ENCODE peak calls at places on chromosomes 16 and 17, in five cellular contexts. I, U, Y, W and T are unnamed samples.

GRCh38 chr17:51997723-51998122 is 160.8 kb downstream of the CA10 start:
- DNase-seq in I (no peak), U (no peak), Y (no peak), W (no peak), T (no peak)

GRCh38 chr16:68000024-68000423 is 740 bp upstream of the DPEP2 start:
- DNase-seq in I (no peak), U (no peak), Y (no peak), W (no peak), T (no peak)

GRCh38 chr17:66555605-66556004 is 253.2 kb downstream of the PRKCA start:
- DNase-seq in I (no peak), U (no peak), Y (no peak), W (no peak), T (no peak)

GRCh38 chr16:17258077-17258599 is 212.6 kb downstream of the XYLT1 start:
- DNase-seq in I (no peak), U (no peak), Y (no peak), W (no peak), T (no peak)

GRCh38 chr16:25996052-25996451 is 304.3 kb downstream of the HS3ST4 start:
- DNase-seq in I (no peak), U (no peak), Y (no peak), W (no peak), T (no peak)

GRCh38 chr17:64661981-64662773 is at the start of gene SMURF2:
- DNase-seq in I (peak; percentile 62), U (peak; percentile 85), Y (peak; percentile 82), W (peak; percentile 88), T (peak; percentile 73)

GRCh38 chr17:76399175-76400172 is 15.1 kb downstream of the SPHK1 start:
- DNase-seq in I (no peak), U (no peak), Y (no peak), W (no peak), T (no peak)

GRCh38 chr17:35254107-35254802 is 11.4 kb downstream of the SLFN5 start:
- DNase-seq in I (no peak), U (no peak), Y (peak; percentile 92), W (no peak), T (no peak)

GRCh38 chr16:57672824-57673223 is 4.7 kb downstream of the ADGRG3 start:
- DNase-seq in I (no peak), U (no peak), Y (no peak), W (no peak), T (no peak)

GRCh38 chr17:8122923-8123694 is 797 bp downstream of the HES7 start:
- DNase-seq in I (no peak), U (peak; percentile 64), Y (peak; percentile 47), W (no peak), T (peak; percentile 58)

GRCh38 chr17:19805006-19805405 is 56.9 kb upstream of the ALDH3A1 start:
- DNase-seq in I (no peak), U (no peak), Y (no peak), W (no peak), T (no peak)

GRCh38 chr16:18072161-18072560 is 264.4 kb downstream of the NPIPA8 start:
- DNase-seq in I (no peak), U (no peak), Y (no peak), W (no peak), T (no peak)

GRCh38 chr16:84138500-84138823 is 6.5 kb downstream of the HSDL1 start:
- DNase-seq in I (no peak), U (no peak), Y (no peak), W (no peak), T (no peak)

GRCh38 chr16:86619263-86619935 is 41.0 kb downstream of the FOXL1 start:
- DNase-seq in I (no peak), U (no peak), Y (no peak), W (no peak), T (no peak)

GRCh38 chr17:74076446-74076845 is 127.0 kb upstream of the RPL38 start:
- DNase-seq in I (no peak), U (no peak), Y (no peak), W (no peak), T (no peak)

GRCh38 chr17:35713069-35713728 is 18.2 kb upstream of the RASL10B start:
- DNase-seq in I (no peak), U (no peak), Y (no peak), W (no peak), T (peak; percentile 53)

GRCh38 chr17:73944366-73944765 is 259.1 kb upstream of the RPL38 start:
- DNase-seq in I (no peak), U (no peak), Y (no peak), W (no peak), T (no peak)